ENCODE peak calls at places on chromosomes 16 and 17, in seven cellular contexts. Z is H9, L is mesenchymal stem cell, A is neuronal stem cell, K is IMR-90, U is H1, I is trophoblast cell. R is an unnamed sample. For H3K79me1, the result is how much of the 10 kb centered on the place peaks cover.

GRCh38 chr16:353404-354285 is 1.1 kb upstream of the AXIN1 start:
- DNase-seq in L (no peak), A (no peak), Z (no peak), K (no peak), U (no peak), I (no peak), R (no peak)

GRCh38 chr16:77912617-77913016 is 109.7 kb upstream of the CLEC3A start:
- DNase-seq in A (no peak), I (no peak), L (no peak), U (no peak), K (no peak), Z (no peak), R (no peak)

GRCh38 chr17:21041753-21042433 is 918 bp downstream of the USP22 start:
- DNase-seq in I (peak), L (peak), Z (peak), U (peak), A (peak), K (peak), R (peak)

GRCh38 chr17:35778641-35779196 is 16.7 kb downstream of the MMP28 start:
- DNase-seq in U (no peak), L (no peak), K (no peak), Z (no peak), I (no peak), A (no peak), R (no peak)

GRCh38 chr17:82105882-82106696 is 8.1 kb upstream of the FASN start:
- DNase-seq in L (peak), U (peak), A (no peak), I (peak), K (peak), Z (peak), R (peak)

GRCh38 chr17:40458001-40458791 is 14.9 kb downstream of the IGFBP4 start:
- DNase-seq in U (no peak), L (no peak), A (no peak), K (peak), Z (no peak), I (no peak), R (no peak)

GRCh38 chr16:17453365-17454122 is 17.2 kb downstream of the XYLT1 start:
- DNase-seq in I (no peak), U (no peak), K (no peak), Z (no peak), A (no peak), L (no peak), R (no peak)

GRCh38 chr17:42282478-42283080 is 5.7 kb upstream of the STAT5A start:
- DNase-seq in K (no peak), U (no peak), Z (peak), A (no peak), I (no peak), L (no peak), R (peak)

GRCh38 chr16:16861546-16861945 is 482.6 kb downstream of the NPIPA7 start:
- DNase-seq in K (peak), A (peak), Z (peak), L (peak), I (peak), U (no peak), R (peak)

GRCh38 chr16:35776-36305 is 17.6 kb downstream of the POLR3K start:
- DNase-seq in Z (no peak), U (no peak), I (no peak), A (no peak), L (no peak), K (no peak), R (no peak)

GRCh38 chr17:56358651-56359050 is 205.4 kb downstream of the ANKFN1 start:
- DNase-seq in I (no peak), U (no peak), K (peak), A (no peak), Z (no peak), L (no peak), R (no peak)

GRCh38 chr16:8763899-8764298 is 33.5 kb downstream of the TMEM186 start:
- DNase-seq in L (no peak), I (no peak), Z (no peak), K (no peak), U (no peak), A (no peak), R (peak)

DNA sequence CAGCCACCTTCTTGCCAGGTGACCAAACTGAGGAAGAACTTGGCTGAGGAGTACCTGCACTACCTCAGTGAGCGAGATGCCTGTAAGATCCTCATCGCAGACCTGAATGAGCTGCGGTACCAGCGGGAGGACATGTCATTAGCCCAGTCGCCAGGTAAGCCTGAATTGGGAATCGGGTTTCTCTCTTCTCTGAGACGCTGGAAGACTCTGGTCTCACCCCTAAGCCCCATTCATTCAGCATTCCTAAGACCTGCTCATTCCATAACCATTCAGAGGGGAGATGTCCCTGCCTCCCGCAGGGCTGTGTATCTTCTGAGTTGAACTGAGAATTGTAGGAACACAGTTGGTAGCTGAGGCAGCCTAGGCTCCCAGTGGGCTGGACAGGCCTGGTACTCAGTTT is 17.0 kb upstream of the THAP11 start:
- DNase-seq in K (no peak), I (no peak), L (no peak), A (no peak), Z (no peak), U (no peak), R (peak)
- H3K79me1 ChIP-seq in K (under half), I (under half), L (under half), A (under half), Z (under half), U (under half), R (under half)

GRCh38 chr17:31250229-31250628 is 46.8 kb downstream of the OMG start:
- DNase-seq in L (no peak), Z (no peak), I (no peak), U (no peak), K (no peak), A (no peak), R (no peak)
- H3K9ac ChIP-seq in L (peak), Z (no peak), I (no peak), U (no peak), K (no peak), A (no peak), R (no peak)

GRCh38 chr17:33055171-33055611 is 63.5 kb downstream of the SPACA3 start:
- DNase-seq in A (no peak), K (no peak), Z (no peak), L (no peak), I (no peak), U (no peak), R (peak)

GRCh38 chr17:33052856-33053255 is 61.2 kb downstream of the SPACA3 start:
- DNase-seq in K (no peak), L (no peak), Z (no peak), I (no peak), U (no peak), A (no peak), R (no peak)

GRCh38 chr17:33055746-33056145 is 64.1 kb downstream of the SPACA3 start:
- DNase-seq in I (no peak), L (no peak), U (no peak), Z (no peak), A (no peak), K (no peak), R (no peak)

GRCh38 chr17:33056392-33057146 is 64.9 kb downstream of the SPACA3 start:
- DNase-seq in U (no peak), K (no peak), L (no peak), Z (peak), A (no peak), I (no peak), R (no peak)

GRCh38 chr17:33053641-33054040 is 62.0 kb downstream of the SPACA3 start:
- DNase-seq in Z (no peak), K (no peak), L (no peak), A (no peak), I (no peak), U (no peak), R (no peak)
- H3K79me1 ChIP-seq in Z (under half), K (under half), L (under half), A (under half), I (under half), U (under half), R (under half)

GRCh38 chr17:59845595-59846390 is 47.0 kb downstream of the TUBD1 start:
- DNase-seq in Z (peak), K (peak), L (peak), A (no peak), I (peak), U (no peak), R (peak)
- H3K9ac ChIP-seq in Z (no peak), K (no peak), L (peak), A (no peak), I (no peak), U (no peak), R (no peak)